ENCODE peak calls at places on chromosomes 4 and X, in nine cellular contexts. H, X, C, U, D, S, K, J and Q are unnamed samples.

GRCh38 chr4:136106753-136107152 is 1425.5 kb downstream of the PCDH18 start:
- DNase-seq in H (no peak), X (no peak), C (no peak), U (no peak), D (no peak), S (no peak), K (no peak), J (no peak), Q (no peak)

GRCh38 chr4:90419124-90419711 is 292.0 kb downstream of the CCSER1 start:
- DNase-seq in H (no peak), X (peak; percentile 73), C (no peak), U (peak; percentile 0), D (no peak), S (no peak), K (peak; percentile 28), J (peak; percentile 33), Q (peak; percentile 59)

GRCh38 chr4:22434895-22435294 is 81.0 kb downstream of the ADGRA3 start:
- DNase-seq in H (peak; percentile 15), X (peak; percentile 75), C (no peak), U (peak; percentile 35), D (no peak), S (no peak), K (peak; percentile 11), J (peak; percentile 59), Q (peak; percentile 70)

GRCh38 chr4:10963958-10964705 is 279.6 kb upstream of the CLNK start:
- DNase-seq in H (no peak), X (no peak), C (no peak), U (no peak), D (no peak), S (no peak), K (no peak), J (no peak), Q (no peak)

GRCh38 chrX:123906557-123907316 is 46.9 kb downstream of the XIAP start:
- DNase-seq in H (no peak), X (no peak), C (no peak), U (no peak), D (no peak), S (no peak), K (no peak), J (no peak), Q (no peak)

GRCh38 chr4:120916937-120917336 is 5.6 kb downstream of the PRDM5 start:
- DNase-seq in H (no peak), X (no peak), C (no peak), U (no peak), D (no peak), S (no peak), K (no peak), J (no peak), Q (no peak)

GRCh38 chrX:14798805-14799397 is 74.0 kb downstream of the FANCB start:
- DNase-seq in H (no peak), X (no peak), C (no peak), U (no peak), D (no peak), S (no peak), K (no peak), J (no peak), Q (no peak)

GRCh38 chrX:70033348-70033747 is 16.4 kb downstream of the AWAT2 start:
- DNase-seq in H (peak; percentile 47), X (peak; percentile 85), C (no peak), U (no peak), D (peak; percentile 10), S (no peak), K (peak; percentile 39), J (peak; percentile 40), Q (peak; percentile 45)

GRCh38 chr4:55038176-55038890 is 87.1 kb downstream of the KDR start:
- DNase-seq in H (no peak), X (no peak), C (no peak), U (peak; percentile 11), D (no peak), S (no peak), K (no peak), J (no peak), Q (peak; percentile 90)

GRCh38 chr4:98794565-98795205 is 134.2 kb downstream of the EIF4E start:
- DNase-seq in H (no peak), X (no peak), C (no peak), U (peak; percentile 44), D (no peak), S (no peak), K (no peak), J (no peak), Q (peak; percentile 58)

GRCh38 chrX:132716006-132716405 is 227.2 kb upstream of the MBNL3 start:
- DNase-seq in H (no peak), X (no peak), C (no peak), U (no peak), D (no peak), S (no peak), K (no peak), J (no peak), Q (no peak)

GRCh38 chr4:60913026-60913425 is 287.1 kb upstream of the ADGRL3 start:
- DNase-seq in H (no peak), X (no peak), C (no peak), U (no peak), D (no peak), S (no peak), K (no peak), J (no peak), Q (no peak)

GRCh38 chr4:41268024-41268423 is 11.3 kb downstream of the UCHL1 start:
- DNase-seq in H (no peak), X (no peak), C (no peak), U (no peak), D (no peak), S (no peak), K (no peak), J (no peak), Q (no peak)

GRCh38 chrX:17788956-17789562 is 51.8 kb downstream of the SCML1 start:
- DNase-seq in H (no peak), X (no peak), C (no peak), U (no peak), D (no peak), S (no peak), K (no peak), J (no peak), Q (no peak)

DNA sequence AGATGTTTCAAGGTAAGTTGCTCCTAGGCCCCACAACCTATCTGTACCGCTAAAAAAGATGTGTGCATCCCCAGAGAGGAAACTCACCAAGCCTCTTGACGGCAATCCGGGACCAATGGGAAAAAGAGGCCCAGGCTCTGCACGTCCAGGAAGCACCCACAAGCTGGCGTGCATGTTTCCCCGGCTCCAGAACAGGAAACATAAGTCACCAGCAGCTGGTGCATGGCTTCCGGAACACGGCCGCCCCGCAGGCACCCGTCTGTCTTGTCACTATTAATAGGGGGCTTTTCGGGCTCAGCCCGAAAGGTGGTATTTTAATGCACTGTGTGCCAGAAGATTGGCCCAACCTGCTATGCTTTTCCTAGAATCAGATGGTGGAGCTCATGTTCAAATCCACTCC is 22.2 kb downstream of the CRMP1 start:
- DNase-seq in H (no peak), X (peak; percentile 39), C (no peak), U (no peak), D (no peak), S (no peak), K (no peak), J (no peak), Q (no peak)
- H3K4me3 ChIP-seq in H (no peak overlapping the region), X (no peak overlapping the region), C (no peak overlapping the region), U (no peak overlapping the region), D (no peak overlapping the region), S (no peak overlapping the region), K (no peak overlapping the region), J (no peak overlapping the region), Q (no peak overlapping the region)

DNA sequence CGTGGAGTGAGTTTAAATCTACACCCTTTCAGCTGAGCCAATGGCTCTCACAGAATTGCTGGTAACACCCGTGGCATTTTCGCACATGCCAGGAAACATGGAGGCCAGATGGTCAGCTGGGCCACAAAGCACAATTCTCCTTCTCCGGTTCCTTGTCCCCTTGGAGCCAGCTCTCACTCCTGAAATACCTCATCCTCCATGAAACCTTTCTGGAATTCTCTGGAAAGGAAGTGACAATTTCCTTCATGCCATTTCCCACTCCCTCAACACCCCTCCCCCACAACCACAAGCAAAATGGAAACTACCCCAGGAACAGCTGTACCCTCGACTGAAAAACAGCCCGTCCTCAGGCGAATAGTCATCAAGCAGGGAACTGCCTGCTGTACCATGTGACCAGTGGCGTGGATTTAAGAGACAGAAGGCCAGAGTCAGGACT is 24.7 kb downstream of the ELF4 start:
- DNase-seq in H (peak; percentile 43), X (no peak), C (no peak), U (no peak), D (no peak), S (no peak), K (peak; percentile 19), J (no peak), Q (peak; percentile 43)
- H3K4me3 ChIP-seq in H (peak overlapping the region; percentile 27), X (peak overlapping the region; percentile 31), C (peak overlapping the region; percentile 72), U (no peak overlapping the region), D (peak overlapping the region; percentile 71), S (peak overlapping the region; percentile 45), K (peak overlapping the region; percentile 56), J (no peak overlapping the region), Q (no peak overlapping the region)

GRCh38 chr4:118348886-118349285 is 3.9 kb downstream of the PRSS12 start:
- DNase-seq in H (no peak), X (no peak), C (no peak), U (no peak), D (no peak), S (no peak), K (no peak), J (no peak), Q (no peak)

GRCh38 chr4:118352843-118353373 is at the start of gene PRSS12:
- DNase-seq in H (peak; percentile 77), X (no peak), C (peak; percentile 37), U (peak; percentile 79), D (peak; percentile 37), S (peak; percentile 3), K (no peak), J (peak; percentile 56), Q (peak; percentile 44)

GRCh38 chr4:118351851-118352827 is 664 bp downstream of the PRSS12 start:
- DNase-seq in H (no peak), X (no peak), C (no peak), U (peak; percentile 70), D (no peak), S (no peak), K (no peak), J (peak; percentile 10), Q (peak; percentile 13)

GRCh38 chr4:118353452-118353851 is 649 bp upstream of the PRSS12 start:
- DNase-seq in H (no peak), X (no peak), C (no peak), U (no peak), D (no peak), S (no peak), K (no peak), J (no peak), Q (no peak)

DNA sequence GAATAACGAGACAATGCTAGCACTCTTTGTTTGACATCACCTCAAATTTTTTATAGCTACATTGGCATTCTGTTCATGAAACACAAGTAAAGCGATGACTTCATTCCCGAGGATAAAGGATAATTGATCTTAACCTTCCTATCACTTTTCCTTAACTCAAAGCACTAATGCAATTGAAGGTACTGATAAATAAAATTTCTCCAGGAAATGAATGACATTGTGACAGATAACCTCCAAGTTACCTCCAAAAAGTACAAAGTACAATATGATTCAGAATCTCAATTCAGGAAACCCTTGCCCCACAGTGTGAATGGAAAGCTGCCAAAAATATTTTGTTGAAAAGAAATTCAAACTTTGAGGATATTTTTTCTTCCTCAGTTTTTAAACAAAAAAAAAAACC is 1.8 kb downstream of the PRSS12 start:
- DNase-seq in H (no peak), X (no peak), C (no peak), U (no peak), D (no peak), S (no peak), K (no peak), J (no peak), Q (no peak)
- H3K4me3 ChIP-seq in H (no peak overlapping the region), X (no peak overlapping the region), C (no peak overlapping the region), U (peak overlapping the region; percentile 70), D (no peak overlapping the region), S (no peak overlapping the region), K (no peak overlapping the region), J (no peak overlapping the region), Q (no peak overlapping the region)

GRCh38 chr4:104559502-104559901 is 64.8 kb upstream of the CXXC4 start:
- DNase-seq in H (no peak), X (no peak), C (no peak), U (no peak), D (no peak), S (no peak), K (no peak), J (no peak), Q (no peak)
- H3K4me3 ChIP-seq in H (no peak overlapping the region), X (no peak overlapping the region), C (no peak overlapping the region), U (no peak overlapping the region), D (no peak overlapping the region), S (no peak overlapping the region), K (no peak overlapping the region), J (no peak overlapping the region), Q (no peak overlapping the region)